ENCODE peak calls at places on chromosomes 13 and 19, in five cellular contexts. Y is K562; T is activated B cell treated with CpG ODN at 0.5 μM for 24 hours; Z is AG10803; V is CD8-positive, alpha-beta T cell. Q is an unnamed sample.

GRCh38 chr13:19864339-19865309 is 1.2 kb upstream of the ZMYM5 start:
- DNase-seq in T (peak), Y (peak), Z (peak), V (peak), Q (peak)

GRCh38 chr19:18496167-18496979 is 25.5 kb downstream of the ELL start:
- DNase-seq in Y (peak), V (peak), T (no peak), Z (peak), Q (no peak)

GRCh38 chr13:31878955-31879354 is 139.6 kb downstream of the RXFP2 start:
- DNase-seq in V (no peak), T (no peak), Z (no peak), Y (no peak), Q (no peak)

GRCh38 chr19:35141627-35142401 is 1.2 kb upstream of the FXYD7 start:
- DNase-seq in Z (no peak), T (no peak), V (no peak), Y (no peak), Q (no peak)

GRCh38 chr13:51764184-51765141 is 39.5 kb downstream of the DHRS12 start:
- DNase-seq in T (peak), Z (peak), Y (no peak), V (peak), Q (no peak)

GRCh38 chr19:17757125-17757524 is 5.8 kb downstream of the FCHO1 start:
- DNase-seq in Z (peak), Y (no peak), T (no peak), V (no peak), Q (no peak)

GRCh38 chr19:43774103-43774939 is 6.5 kb downstream of the KCNN4 start:
- DNase-seq in Z (peak), T (no peak), V (no peak), Y (peak), Q (peak)

GRCh38 chr19:17835182-17836006 is 12.4 kb downstream of the JAK3 start:
- DNase-seq in V (no peak), T (no peak), Z (no peak), Y (no peak), Q (no peak)

GRCh38 chr13:99982021-99982740 is 597 bp downstream of the ZIC2 start:
- DNase-seq in V (peak), Z (no peak), T (no peak), Y (no peak), Q (peak)

GRCh38 chr13:46509981-46510380 is 43.0 kb upstream of the LRCH1 start:
- DNase-seq in T (no peak), Y (no peak), V (no peak), Z (no peak), Q (no peak)

GRCh38 chr13:76992548-76993001 is 694 bp downstream of the CLN5 start:
- DNase-seq in Z (peak), T (peak), Y (no peak), V (peak), Q (no peak)

GRCh38 chr13:60398949-60399589 is 2.0 kb downstream of the TDRD3 start:
- DNase-seq in Z (no peak), Y (no peak), V (no peak), T (no peak), Q (no peak)

GRCh38 chr19:2015611-2015950 is at the start of gene BTBD2:
- DNase-seq in V (peak), T (no peak), Y (no peak), Z (peak), Q (no peak)

GRCh38 chr13:113153810-113154748 is 4.4 kb upstream of the PROZ start:
- DNase-seq in Y (peak), T (peak), Z (peak), V (peak), Q (peak)

GRCh38 chr19:45216677-45217076 is 28.5 kb downstream of the EXOC3L2 start:
- DNase-seq in V (no peak), Y (no peak), Z (no peak), T (no peak), Q (no peak)

GRCh38 chr19:35135389-35135909 is 590 bp upstream of the LGI4 start:
- DNase-seq in Z (peak), V (peak), Y (peak), T (peak), Q (peak)

GRCh38 chr13:23289917-23290357 is 109.2 kb downstream of the SGCG start:
- DNase-seq in Z (peak), Y (no peak), T (no peak), V (no peak), Q (peak)

GRCh38 chr13:23766199-23766771 is 122.9 kb downstream of the MIPEP start:
- DNase-seq in T (no peak), V (no peak), Z (no peak), Y (no peak), Q (no peak)

GRCh38 chr13:32415019-32415418 is 12.9 kb downstream of the N4BP2L1 start:
- DNase-seq in Y (no peak), V (no peak), Z (no peak), T (no peak), Q (no peak)

GRCh38 chr13:113547248-113547971 is 37.1 kb upstream of the TFDP1 start:
- DNase-seq in Z (peak), T (no peak), V (no peak), Y (no peak), Q (peak)

GRCh38 chr13:29849071-29849541 is 1.3 kb downstream of the UBL3 start:
- DNase-seq in V (peak), Y (no peak), T (no peak), Z (peak), Q (no peak)

GRCh38 chr19:49436381-49437017 is 4.8 kb downstream of the SLC17A7 start:
- DNase-seq in Z (no peak), Y (peak), V (no peak), T (no peak), Q (no peak)

GRCh38 chr19:50501186-50501567 is 9.8 kb downstream of the JOSD2 start:
- DNase-seq in V (no peak), Y (no peak), Z (no peak), T (no peak), Q (no peak)

GRCh38 chr19:54418030-54418929 is 3.0 kb downstream of the TTYH1 start:
- DNase-seq in Z (peak), Y (peak), T (no peak), V (no peak), Q (no peak)

GRCh38 chr13:114108141-114108761 is 24.2 kb downstream of the RASA3 start:
- DNase-seq in V (no peak), Y (no peak), T (no peak), Z (no peak), Q (no peak)

GRCh38 chr19:30856786-30857185 is 484.6 kb downstream of the ZNF536 start:
- DNase-seq in T (no peak), Y (no peak), Z (no peak), V (no peak), Q (no peak)

GRCh38 chr19:5154129-5154798 is 185.4 kb downstream of the KDM4B start:
- DNase-seq in T (peak), Y (peak), V (no peak), Z (no peak), Q (peak)

GRCh38 chr19:35059006-35059798 is 17.7 kb downstream of the HPN start:
- DNase-seq in V (no peak), T (no peak), Y (no peak), Z (no peak), Q (no peak)

GRCh38 chr13:95608640-95609280 is 35.7 kb downstream of the DZIP1 start:
- DNase-seq in V (no peak), T (no peak), Y (no peak), Z (peak), Q (no peak)

GRCh38 chr19:34145741-34146202 is 26.5 kb upstream of the LSM14A start:
- DNase-seq in T (no peak), V (peak), Z (peak), Y (peak), Q (no peak)

GRCh38 chr13:79237981-79238380 is 168.1 kb downstream of the RBM26 start:
- DNase-seq in V (no peak), Z (no peak), T (no peak), Y (no peak), Q (no peak)

GRCh38 chr19:13153627-13154240 is 3.5 kb downstream of the IER2 start:
- DNase-seq in T (peak), Y (peak), V (no peak), Z (peak), Q (no peak)
- TF ChIP-seq CTCF in T (no peak), Y (no peak), V (no peak), Z (peak), Q (no peak)

DNA sequence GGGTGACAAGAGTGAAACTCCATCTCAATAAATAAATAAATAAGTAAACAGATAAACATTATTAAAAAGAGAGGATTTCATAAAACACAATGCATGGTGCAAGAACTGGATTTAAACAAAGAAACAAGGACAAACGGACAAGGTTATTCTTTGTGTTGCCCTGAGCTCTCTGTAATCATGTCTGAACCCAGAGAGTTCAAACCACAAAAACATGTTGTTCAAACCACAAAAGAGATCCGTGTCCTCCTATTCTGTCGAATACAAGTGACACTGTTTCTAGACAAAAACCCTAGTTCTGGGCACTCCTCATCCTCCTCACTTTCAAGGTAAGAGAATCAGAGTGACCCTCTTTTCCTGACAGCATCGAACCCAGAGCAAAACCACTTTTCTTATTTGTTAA is 4.6 kb upstream of the TPRX2 start:
- DNase-seq in T (no peak), V (no peak), Z (no peak), Y (no peak), Q (no peak)
- TF ChIP-seq CTCF in T (no peak), V (no peak), Z (no peak), Y (no peak), Q (no peak)

DNA sequence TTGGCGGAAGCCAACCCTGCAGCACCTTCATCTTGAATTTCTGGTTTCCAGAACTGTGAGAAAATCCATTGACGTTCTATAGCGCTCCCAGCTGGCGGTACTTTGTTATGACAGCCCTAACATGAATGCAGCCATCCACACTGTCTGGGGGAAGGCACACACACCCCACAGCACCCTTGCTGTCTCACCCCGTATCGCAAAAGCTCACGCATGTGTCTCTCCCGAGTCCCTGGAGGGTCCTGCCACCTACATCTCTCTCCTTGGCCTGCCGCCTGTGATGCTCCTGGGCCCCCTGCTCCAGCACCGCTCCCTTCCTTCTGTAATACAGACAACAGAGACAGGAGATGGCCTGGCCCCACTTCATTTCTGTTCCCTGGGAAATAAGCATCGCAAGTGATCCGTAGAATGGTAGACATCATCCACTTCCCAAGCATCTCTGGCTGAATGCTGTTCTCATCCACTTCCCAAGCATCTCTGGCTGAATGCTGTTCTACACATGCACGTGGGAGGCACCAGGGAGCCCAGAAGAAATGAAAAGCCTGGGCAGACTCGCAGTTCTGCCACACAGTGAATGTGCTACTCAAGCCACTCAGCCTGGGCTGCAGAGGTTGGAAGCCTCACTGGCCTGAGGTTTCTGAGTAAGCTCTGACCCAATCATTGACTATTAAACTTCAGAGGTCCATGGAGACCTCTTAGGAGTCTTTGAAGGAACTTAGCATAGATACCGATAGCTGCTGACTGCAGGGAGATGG is 29.6 kb downstream of the EPN1 start:
- DNase-seq in V (no peak), Y (no peak), Z (no peak), T (no peak), Q (no peak)
- TF ChIP-seq CTCF in V (no peak), Y (peak), Z (no peak), T (no peak), Q (no peak)

GRCh38 chr13:21619633-21620220 is 15.8 kb upstream of the MICU2 start:
- DNase-seq in Y (no peak), V (no peak), Z (no peak), T (no peak), Q (no peak)

GRCh38 chr13:21620858-21621257 is 16.9 kb upstream of the MICU2 start:
- DNase-seq in Z (no peak), Y (no peak), V (no peak), T (no peak), Q (no peak)

GRCh38 chr13:21625366-21625765 is 21.4 kb upstream of the MICU2 start:
- DNase-seq in Y (no peak), Z (peak), T (no peak), V (no peak), Q (no peak)
- TF ChIP-seq CTCF in Y (peak), Z (peak), T (no peak), V (peak), Q (no peak)

GRCh38 chr19:9828551-9829063 is 889 bp downstream of the UBL5 start:
- DNase-seq in Y (no peak), T (no peak), V (no peak), Z (no peak), Q (no peak)
- TF ChIP-seq CTCF in Y (no peak), T (no peak), V (no peak), Z (no peak), Q (no peak)

GRCh38 chr13:108915095-108915633 is 285.8 kb downstream of the MYO16 start:
- DNase-seq in Y (no peak), V (no peak), Z (peak), T (no peak), Q (no peak)
- TF ChIP-seq CTCF in Y (no peak), V (no peak), Z (peak), T (no peak), Q (peak)